ENCODE peak calls at places on chromosomes 16 and 17, in seven cellular contexts. H, A, Q, B, Y, V and T are unnamed samples.

GRCh38 chr17:48047113-48047740 is 932 bp upstream of the NFE2L1 start:
- DNase-seq in H (no peak), A (no peak), Q (no peak), B (no peak), Y (no peak), V (no peak), T (no peak)

GRCh38 chr16:26569793-26570192 is 496.9 kb upstream of the C16orf82 start:
- DNase-seq in H (peak), A (no peak), Q (no peak), B (no peak), Y (no peak), V (no peak), T (no peak)

GRCh38 chr16:86442703-86443102 is 67.6 kb upstream of the FOXF1 start:
- DNase-seq in H (no peak), A (no peak), Q (no peak), B (no peak), Y (no peak), V (no peak), T (no peak)

GRCh38 chr17:18859256-18859655 is 1.3 kb downstream of the PRPSAP2 start:
- DNase-seq in H (no peak), A (no peak), Q (no peak), B (no peak), Y (no peak), V (no peak), T (no peak)

GRCh38 chr16:5428932-5429331 is 331.3 kb upstream of the EEF2KMT start:
- DNase-seq in H (no peak), A (no peak), Q (no peak), B (no peak), Y (peak), V (no peak), T (peak)

GRCh38 chr16:16861546-16861945 is 482.6 kb downstream of the NPIPA7 start:
- DNase-seq in H (peak), A (peak), Q (peak), B (peak), Y (peak), V (peak), T (peak)

GRCh38 chr17:70563301-70563820 is 394.0 kb downstream of the KCNJ2 start:
- DNase-seq in H (no peak), A (no peak), Q (no peak), B (no peak), Y (peak), V (no peak), T (no peak)

GRCh38 chr17:55699178-55699865 is 23.3 kb downstream of the TMEM100 start:
- DNase-seq in H (no peak), A (no peak), Q (no peak), B (no peak), Y (no peak), V (no peak), T (no peak)

GRCh38 chr16:58198022-58198683 is at the start of gene CSNK2A2:
- DNase-seq in H (peak), A (peak), Q (peak), B (peak), Y (peak), V (peak), T (peak)

GRCh38 chr17:81899514-81900166 is 2.4 kb upstream of the NPB start:
- DNase-seq in H (no peak), A (no peak), Q (no peak), B (no peak), Y (no peak), V (no peak), T (no peak)

GRCh38 chr16:82682757-82683156 is 56.0 kb downstream of the CDH13 start:
- DNase-seq in H (no peak), A (no peak), Q (no peak), B (no peak), Y (no peak), V (no peak), T (no peak)

GRCh38 chr17:27218719-27219488 is 75.0 kb upstream of the WSB1 start:
- DNase-seq in H (no peak), A (no peak), Q (no peak), B (no peak), Y (peak), V (no peak), T (no peak)

GRCh38 chr16:30951785-30952184 is 2.9 kb downstream of the ORAI3 start:
- DNase-seq in H (peak), A (peak), Q (no peak), B (no peak), Y (peak), V (peak), T (no peak)

GRCh38 chr16:24010440-24011089 is 174.8 kb downstream of the PRKCB start:
- DNase-seq in H (peak), A (peak), Q (peak), B (peak), Y (peak), V (peak), T (peak)

GRCh38 chr17:47803201-47803600 is 18.4 kb downstream of the OSBPL7 start:
- DNase-seq in H (no peak), A (no peak), Q (no peak), B (no peak), Y (no peak), V (no peak), T (no peak)

GRCh38 chr17:81306491-81306890 is 11.4 kb upstream of the SLC38A10 start:
- DNase-seq in H (no peak), A (no peak), Q (no peak), B (no peak), Y (no peak), V (no peak), T (no peak)

DNA sequence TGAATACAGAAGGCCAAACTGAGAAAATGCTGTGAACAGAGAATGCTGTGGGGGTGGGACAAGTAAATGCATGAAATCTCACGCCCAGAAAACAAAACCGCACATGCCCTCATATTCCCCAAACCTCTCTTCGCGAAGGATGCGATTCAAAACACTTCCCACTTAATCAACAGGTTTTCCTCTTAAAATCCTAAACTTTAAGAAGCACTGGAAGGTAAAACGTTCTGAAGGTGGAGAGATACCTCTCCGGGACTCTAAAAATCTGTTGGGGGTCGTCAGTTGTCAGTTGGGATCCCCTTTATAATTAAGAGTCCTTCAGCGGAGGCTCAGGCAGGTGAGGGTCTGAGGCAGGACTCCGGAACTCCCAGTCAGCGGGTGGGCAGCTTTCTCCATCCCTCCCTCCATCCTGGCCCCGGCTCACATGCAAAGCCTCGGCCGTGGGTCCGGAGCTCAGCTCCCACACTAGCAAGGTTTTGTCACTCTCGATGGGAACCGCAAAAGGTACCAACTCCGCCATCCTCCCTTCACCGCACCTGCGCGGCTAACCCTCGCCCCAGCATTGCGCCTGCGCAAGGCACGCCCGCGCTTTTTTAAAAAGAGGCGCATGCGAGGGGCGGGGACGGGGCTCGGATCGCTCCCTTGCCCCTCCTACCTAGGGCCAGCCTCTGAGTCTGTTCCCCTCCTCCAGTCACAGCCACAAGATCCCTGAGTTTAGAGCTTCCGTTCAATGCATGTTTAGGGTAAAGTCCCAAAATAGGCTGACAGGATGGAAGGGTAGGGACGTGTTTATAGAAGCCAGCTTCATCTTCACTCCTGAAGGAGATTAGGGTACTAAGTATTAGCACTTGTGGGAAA is at the start of gene RDM1:
- DNase-seq in H (peak), A (peak), Q (peak), B (peak), Y (peak), V (no peak), T (peak)
- TF ChIP-seq POLR2A in H (no peak), A (no peak), Q (peak), B (peak), Y (no peak), V (no peak), T (peak)

GRCh38 chr16:1990336-1991134 is 765 bp downstream of the SYNGR3 start:
- DNase-seq in H (no peak), A (peak), Q (no peak), B (no peak), Y (peak), V (no peak), T (no peak)
- TF ChIP-seq POLR2A in H (no peak), A (no peak), Q (no peak), B (no peak), Y (peak), V (no peak), T (no peak)

DNA sequence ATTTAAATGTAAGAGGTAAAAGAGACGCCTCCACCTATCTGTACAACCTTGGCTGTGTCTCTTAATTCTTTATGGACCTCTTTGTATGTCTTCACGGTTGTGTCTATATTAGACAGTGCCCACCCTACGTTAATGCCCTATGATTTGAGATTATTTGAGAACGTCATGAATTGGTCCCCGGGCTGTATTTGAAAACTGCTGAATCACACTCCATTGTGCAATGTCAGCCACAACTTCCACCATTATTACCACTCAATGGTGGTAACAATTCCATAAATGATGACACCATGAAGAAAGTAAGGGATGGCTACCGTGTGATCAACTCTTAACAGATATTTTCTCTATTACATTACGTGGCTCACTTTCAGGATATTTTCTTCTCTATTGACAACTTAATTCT is 182.4 kb upstream of the RBFOX1 start:
- DNase-seq in H (no peak), A (no peak), Q (no peak), B (no peak), Y (no peak), V (no peak), T (no peak)
- TF ChIP-seq POLR2A in H (no peak), A (no peak), Q (no peak), B (no peak), Y (no peak), V (no peak), T (no peak)

GRCh38 chr16:88349153-88349902 is 33.4 kb upstream of the ZNF469 start:
- DNase-seq in H (no peak), A (no peak), Q (no peak), B (no peak), Y (no peak), V (no peak), T (no peak)
- TF ChIP-seq POLR2A in H (no peak), A (no peak), Q (no peak), B (no peak), Y (no peak), V (no peak), T (no peak)